ENCODE peak calls at places on chromosome 4, in seven cellular contexts. One of them, this sample, is unnamed.

GRCh38 chr4:174423257-174423944 is 98.9 kb downstream of the HPGD start:
- DNase-seq in heart left ventricle: peak; percentile 18
- DNase-seq in gastrocnemius medialis: peak; percentile 30
- DNase-seq in IMR-90: peak; percentile 5
- DNase-seq in esophagus squamous epithelium: no peak
- DNase-seq in tibial nerve: no peak
- DNase-seq in HCT116: peak; percentile 56
- DNase-seq in this sample: peak; percentile 83

GRCh38 chr4:176538217-176538925 is 218.6 kb downstream of the SPCS3 start:
- DNase-seq in heart left ventricle: no peak
- DNase-seq in gastrocnemius medialis: no peak
- DNase-seq in IMR-90: peak; percentile 96
- DNase-seq in esophagus squamous epithelium: no peak
- DNase-seq in tibial nerve: no peak
- DNase-seq in HCT116: no peak
- DNase-seq in this sample: peak; percentile 17

GRCh38 chr4:146051724-146052396 is 113.2 kb upstream of the ZNF827 start:
- DNase-seq in heart left ventricle: no peak
- DNase-seq in gastrocnemius medialis: no peak
- DNase-seq in IMR-90: peak; percentile 72
- DNase-seq in esophagus squamous epithelium: no peak
- DNase-seq in tibial nerve: no peak
- DNase-seq in HCT116: no peak
- DNase-seq in this sample: no peak

GRCh38 chr4:127400736-127401346 is 231.9 kb upstream of the INTU start:
- DNase-seq in heart left ventricle: peak; percentile 36
- DNase-seq in gastrocnemius medialis: peak; percentile 23
- DNase-seq in IMR-90: peak; percentile 83
- DNase-seq in esophagus squamous epithelium: no peak
- DNase-seq in tibial nerve: peak; percentile 19
- DNase-seq in HCT116: peak; percentile 73
- DNase-seq in this sample: no peak

GRCh38 chr4:102789317-102789717 is 28.5 kb upstream of the MANBA start:
- DNase-seq in heart left ventricle: no peak
- DNase-seq in gastrocnemius medialis: no peak
- DNase-seq in IMR-90: peak; percentile 83
- DNase-seq in esophagus squamous epithelium: no peak
- DNase-seq in tibial nerve: no peak
- DNase-seq in HCT116: no peak
- DNase-seq in this sample: no peak

GRCh38 chr4:5812506-5813229 is 80.2 kb downstream of the CRMP1 start:
- DNase-seq in heart left ventricle: peak; percentile 32
- DNase-seq in gastrocnemius medialis: no peak
- DNase-seq in IMR-90: peak; percentile 80
- DNase-seq in esophagus squamous epithelium: no peak
- DNase-seq in tibial nerve: no peak
- DNase-seq in HCT116: peak; percentile 62
- DNase-seq in this sample: no peak

GRCh38 chr4:152807294-152807829 is 27.6 kb downstream of the ARFIP1 start:
- DNase-seq in heart left ventricle: no peak
- DNase-seq in gastrocnemius medialis: no peak
- DNase-seq in IMR-90: peak; percentile 50
- DNase-seq in esophagus squamous epithelium: no peak
- DNase-seq in tibial nerve: no peak
- DNase-seq in HCT116: no peak
- DNase-seq in this sample: no peak

GRCh38 chr4:105122334-105122733 is 24.3 kb upstream of the TET2 start:
- DNase-seq in heart left ventricle: no peak
- DNase-seq in gastrocnemius medialis: no peak
- DNase-seq in IMR-90: no peak
- DNase-seq in esophagus squamous epithelium: no peak
- DNase-seq in tibial nerve: no peak
- DNase-seq in HCT116: no peak
- DNase-seq in this sample: no peak

GRCh38 chr4:25842229-25842840 is 20.5 kb downstream of the SEL1L3 start:
- DNase-seq in heart left ventricle: no peak
- DNase-seq in gastrocnemius medialis: no peak
- DNase-seq in IMR-90: no peak
- DNase-seq in esophagus squamous epithelium: no peak
- DNase-seq in tibial nerve: no peak
- DNase-seq in HCT116: no peak
- DNase-seq in this sample: no peak

GRCh38 chr4:151408630-151409469 is at the start of gene FHIP1A:
- DNase-seq in heart left ventricle: peak; percentile 52
- DNase-seq in gastrocnemius medialis: peak; percentile 95
- DNase-seq in IMR-90: peak; percentile 53
- DNase-seq in esophagus squamous epithelium: peak; percentile 14
- DNase-seq in tibial nerve: peak; percentile 30
- DNase-seq in HCT116: peak; percentile 93
- DNase-seq in this sample: peak; percentile 95

GRCh38 chr4:68077301-68077700 is 52.4 kb downstream of the TMPRSS11F start:
- DNase-seq in heart left ventricle: no peak
- DNase-seq in gastrocnemius medialis: no peak
- DNase-seq in IMR-90: no peak
- DNase-seq in esophagus squamous epithelium: no peak
- DNase-seq in tibial nerve: no peak
- DNase-seq in HCT116: no peak
- DNase-seq in this sample: no peak

GRCh38 chr4:6002926-6003325 is 15.3 kb downstream of the C4orf50 start:
- DNase-seq in heart left ventricle: no peak
- DNase-seq in gastrocnemius medialis: no peak
- DNase-seq in IMR-90: no peak
- DNase-seq in esophagus squamous epithelium: no peak
- DNase-seq in tibial nerve: no peak
- DNase-seq in HCT116: no peak
- DNase-seq in this sample: peak; percentile 63

GRCh38 chr4:46404961-46405360 is 15.0 kb upstream of the GABRA2 start:
- DNase-seq in heart left ventricle: no peak
- DNase-seq in gastrocnemius medialis: no peak
- DNase-seq in IMR-90: peak; percentile 59
- DNase-seq in esophagus squamous epithelium: no peak
- DNase-seq in tibial nerve: no peak
- DNase-seq in HCT116: no peak
- DNase-seq in this sample: no peak

GRCh38 chr4:2684486-2684885 is 71.7 kb downstream of the TNIP2 start:
- DNase-seq in heart left ventricle: no peak
- DNase-seq in gastrocnemius medialis: no peak
- DNase-seq in IMR-90: no peak
- DNase-seq in esophagus squamous epithelium: no peak
- DNase-seq in tibial nerve: no peak
- DNase-seq in HCT116: no peak
- DNase-seq in this sample: peak; percentile 54

GRCh38 chr4:138967313-138967712 is 48.3 kb upstream of the NOCT start:
- DNase-seq in heart left ventricle: no peak
- DNase-seq in gastrocnemius medialis: no peak
- DNase-seq in IMR-90: no peak
- DNase-seq in esophagus squamous epithelium: no peak
- DNase-seq in tibial nerve: no peak
- DNase-seq in HCT116: no peak
- DNase-seq in this sample: no peak

GRCh38 chr4:153962311-153963039 is 173.6 kb upstream of the SFRP2 start:
- DNase-seq in heart left ventricle: no peak
- DNase-seq in gastrocnemius medialis: no peak
- DNase-seq in IMR-90: no peak
- DNase-seq in esophagus squamous epithelium: no peak
- DNase-seq in tibial nerve: no peak
- DNase-seq in HCT116: no peak
- DNase-seq in this sample: no peak

GRCh38 chr4:133161570-133161969 is 12.5 kb downstream of the PCDH10 start:
- DNase-seq in heart left ventricle: no peak
- DNase-seq in gastrocnemius medialis: no peak
- DNase-seq in IMR-90: no peak
- DNase-seq in esophagus squamous epithelium: no peak
- DNase-seq in tibial nerve: no peak
- DNase-seq in HCT116: no peak
- DNase-seq in this sample: no peak
- H3K4me3 ChIP-seq in heart left ventricle: no peak overlapping the region
- H3K4me3 ChIP-seq in gastrocnemius medialis: no peak overlapping the region
- H3K4me3 ChIP-seq in IMR-90: no peak overlapping the region
- H3K4me3 ChIP-seq in esophagus squamous epithelium: no peak overlapping the region
- H3K4me3 ChIP-seq in tibial nerve: no peak overlapping the region
- H3K4me3 ChIP-seq in HCT116: no peak overlapping the region
- H3K4me3 ChIP-seq in this sample: no peak overlapping the region

GRCh38 chr4:82711158-82711785 is 87.3 kb downstream of the SCD5 start:
- DNase-seq in heart left ventricle: no peak
- DNase-seq in gastrocnemius medialis: no peak
- DNase-seq in IMR-90: no peak
- DNase-seq in esophagus squamous epithelium: no peak
- DNase-seq in tibial nerve: no peak
- DNase-seq in HCT116: no peak
- DNase-seq in this sample: no peak
- TF ChIP-seq POLR2A in heart left ventricle: no peak
- TF ChIP-seq POLR2A in gastrocnemius medialis: no peak
- TF ChIP-seq POLR2A in IMR-90: no peak
- TF ChIP-seq POLR2A in esophagus squamous epithelium: no peak
- TF ChIP-seq POLR2A in tibial nerve: no peak
- TF ChIP-seq POLR2A in HCT116: no peak
- TF ChIP-seq POLR2A in this sample: no peak

GRCh38 chr4:8439914-8440490 is 521 bp downstream of the ACOX3 start:
- DNase-seq in heart left ventricle: no peak
- DNase-seq in gastrocnemius medialis: peak; percentile 53
- DNase-seq in IMR-90: no peak
- DNase-seq in esophagus squamous epithelium: no peak
- DNase-seq in tibial nerve: no peak
- DNase-seq in HCT116: no peak
- DNase-seq in this sample: no peak

GRCh38 chr4:8439168-8439567 is 1.4 kb downstream of the ACOX3 start:
- DNase-seq in heart left ventricle: no peak
- DNase-seq in gastrocnemius medialis: no peak
- DNase-seq in IMR-90: peak; percentile 61
- DNase-seq in esophagus squamous epithelium: no peak
- DNase-seq in tibial nerve: no peak
- DNase-seq in HCT116: no peak
- DNase-seq in this sample: no peak

GRCh38 chr4:8441499-8442091 is 1.0 kb downstream of the TRMT44 start:
- DNase-seq in heart left ventricle: no peak
- DNase-seq in gastrocnemius medialis: no peak
- DNase-seq in IMR-90: no peak
- DNase-seq in esophagus squamous epithelium: no peak
- DNase-seq in tibial nerve: no peak
- DNase-seq in HCT116: no peak
- DNase-seq in this sample: no peak

GRCh38 chr4:8440491-8441311 is at the start of the genes ACOX3 and TRMT44:
- DNase-seq in heart left ventricle: peak; percentile 89
- DNase-seq in gastrocnemius medialis: peak; percentile 88
- DNase-seq in IMR-90: peak; percentile 88
- DNase-seq in esophagus squamous epithelium: peak; percentile 49
- DNase-seq in tibial nerve: peak; percentile 92
- DNase-seq in HCT116: peak; percentile 78
- DNase-seq in this sample: peak; percentile 91

GRCh38 chr4:8438743-8439142 is 1.8 kb downstream of the ACOX3 start:
- DNase-seq in heart left ventricle: no peak
- DNase-seq in gastrocnemius medialis: no peak
- DNase-seq in IMR-90: no peak
- DNase-seq in esophagus squamous epithelium: no peak
- DNase-seq in tibial nerve: no peak
- DNase-seq in HCT116: no peak
- DNase-seq in this sample: no peak
- H3K4me3 ChIP-seq in heart left ventricle: no peak overlapping the region
- H3K4me3 ChIP-seq in gastrocnemius medialis: no peak overlapping the region
- H3K4me3 ChIP-seq in IMR-90: no peak overlapping the region
- H3K4me3 ChIP-seq in esophagus squamous epithelium: no peak overlapping the region
- H3K4me3 ChIP-seq in tibial nerve: no peak overlapping the region
- H3K4me3 ChIP-seq in HCT116: no peak overlapping the region
- H3K4me3 ChIP-seq in this sample: no peak overlapping the region

GRCh38 chr4:18754180-18754579 is 732.6 kb upstream of the LCORL start:
- DNase-seq in heart left ventricle: no peak
- DNase-seq in gastrocnemius medialis: no peak
- DNase-seq in IMR-90: no peak
- DNase-seq in esophagus squamous epithelium: no peak
- DNase-seq in tibial nerve: no peak
- DNase-seq in HCT116: no peak
- DNase-seq in this sample: no peak

GRCh38 chr4:18756661-18757060 is 735.1 kb upstream of the LCORL start:
- DNase-seq in heart left ventricle: no peak
- DNase-seq in gastrocnemius medialis: no peak
- DNase-seq in IMR-90: no peak
- DNase-seq in esophagus squamous epithelium: no peak
- DNase-seq in tibial nerve: no peak
- DNase-seq in HCT116: no peak
- DNase-seq in this sample: no peak
- TF ChIP-seq POLR2A in heart left ventricle: no peak
- TF ChIP-seq POLR2A in gastrocnemius medialis: no peak
- TF ChIP-seq POLR2A in IMR-90: no peak
- TF ChIP-seq POLR2A in esophagus squamous epithelium: no peak
- TF ChIP-seq POLR2A in tibial nerve: no peak
- TF ChIP-seq POLR2A in HCT116: no peak
- TF ChIP-seq POLR2A in this sample: no peak

DNA sequence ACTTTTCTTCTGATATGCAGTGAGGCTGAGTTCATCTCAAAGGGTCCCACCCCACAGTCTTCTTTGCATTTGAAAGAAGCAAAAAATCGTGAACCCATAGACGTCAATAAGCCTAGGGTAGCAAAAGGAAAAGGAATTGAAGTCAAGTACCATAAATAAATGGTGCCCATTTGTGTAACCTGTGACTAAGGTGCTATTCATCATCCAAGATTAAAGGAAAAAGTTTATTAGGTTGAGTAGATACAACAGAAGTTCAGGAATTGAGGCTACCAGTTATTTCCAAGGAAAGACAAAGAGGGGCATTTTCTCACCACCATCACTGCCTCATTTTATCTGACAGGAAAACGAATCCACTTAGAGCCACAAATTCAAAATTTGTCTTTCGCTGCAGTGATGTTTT is 18.8 kb upstream of the GRSF1 start:
- DNase-seq in heart left ventricle: no peak
- DNase-seq in gastrocnemius medialis: no peak
- DNase-seq in IMR-90: no peak
- DNase-seq in esophagus squamous epithelium: no peak
- DNase-seq in tibial nerve: no peak
- DNase-seq in HCT116: no peak
- DNase-seq in this sample: no peak
- H3K4me3 ChIP-seq in heart left ventricle: no peak overlapping the region
- H3K4me3 ChIP-seq in gastrocnemius medialis: no peak overlapping the region
- H3K4me3 ChIP-seq in IMR-90: no peak overlapping the region
- H3K4me3 ChIP-seq in esophagus squamous epithelium: no peak overlapping the region
- H3K4me3 ChIP-seq in tibial nerve: no peak overlapping the region
- H3K4me3 ChIP-seq in HCT116: no peak overlapping the region
- H3K4me3 ChIP-seq in this sample: no peak overlapping the region

GRCh38 chr4:39527296-39528055 is at the start of gene UGDH:
- DNase-seq in heart left ventricle: peak; percentile 98
- DNase-seq in gastrocnemius medialis: peak; percentile 96
- DNase-seq in IMR-90: peak; percentile 99
- DNase-seq in esophagus squamous epithelium: peak; percentile 71
- DNase-seq in tibial nerve: peak; percentile 94
- DNase-seq in HCT116: peak; percentile 91
- DNase-seq in this sample: peak; percentile 96
- TF ChIP-seq POLR2A in heart left ventricle: peak; percentile 62
- TF ChIP-seq POLR2A in gastrocnemius medialis: peak; percentile 88
- TF ChIP-seq POLR2A in IMR-90: peak; percentile 99
- TF ChIP-seq POLR2A in esophagus squamous epithelium: peak; percentile 82
- TF ChIP-seq POLR2A in tibial nerve: peak; percentile 94
- TF ChIP-seq POLR2A in HCT116: peak; percentile 48
- TF ChIP-seq POLR2A in this sample: peak; percentile 48

DNA sequence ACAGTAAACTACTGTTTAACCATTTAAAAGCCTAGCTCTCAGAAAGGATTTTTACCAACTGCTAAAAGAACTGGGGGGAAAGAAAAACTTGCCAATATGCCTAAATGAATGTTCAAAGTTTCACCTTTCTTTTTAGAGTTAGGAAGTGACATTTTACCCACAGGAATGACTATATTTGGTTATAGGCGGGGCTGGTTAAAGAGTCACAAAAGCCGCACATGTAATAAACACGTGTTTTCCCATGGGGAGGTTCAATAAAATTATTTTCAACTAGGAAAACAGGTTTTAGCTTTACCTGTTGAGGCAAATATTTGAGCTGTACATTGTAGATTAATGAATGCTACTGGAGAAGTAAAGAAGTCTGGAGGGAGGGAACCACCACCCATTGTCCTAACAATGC is 41.6 kb upstream of the UGDH start:
- DNase-seq in heart left ventricle: no peak
- DNase-seq in gastrocnemius medialis: no peak
- DNase-seq in IMR-90: no peak
- DNase-seq in esophagus squamous epithelium: no peak
- DNase-seq in tibial nerve: no peak
- DNase-seq in HCT116: no peak
- DNase-seq in this sample: no peak
- H3K4me3 ChIP-seq in heart left ventricle: no peak overlapping the region
- H3K4me3 ChIP-seq in gastrocnemius medialis: no peak overlapping the region
- H3K4me3 ChIP-seq in IMR-90: no peak overlapping the region
- H3K4me3 ChIP-seq in esophagus squamous epithelium: no peak overlapping the region
- H3K4me3 ChIP-seq in tibial nerve: no peak overlapping the region
- H3K4me3 ChIP-seq in HCT116: no peak overlapping the region
- H3K4me3 ChIP-seq in this sample: no peak overlapping the region

This sample was measured in lower leg skin.